ENCODE peak calls at places on chromosomes 1 and 21, in six cellular contexts. One of them, this sample, is unnamed.

GRCh38 chr1:201570886-201571624 is 32.1 kb downstream of the NAV1 start:
- DNase-seq in activated CD8-positive, alpha-beta memory T cell treated with anti-CD3 and anti-CD28 coated beads for 1 hour: no peak
- DNase-seq in thoracic aorta: no peak
- DNase-seq in stromal cell of bone marrow: no peak
- DNase-seq in OCI-LY7: peak; percentile 18
- DNase-seq in GM12864: no peak
- DNase-seq in this sample: no peak

GRCh38 chr21:32237021-32237420 is 41.8 kb downstream of the MIS18A start:
- DNase-seq in stromal cell of bone marrow: no peak
- DNase-seq in OCI-LY7: no peak
- DNase-seq in thoracic aorta: no peak
- DNase-seq in GM12864: no peak
- DNase-seq in activated CD8-positive, alpha-beta memory T cell treated with anti-CD3 and anti-CD28 coated beads for 1 hour: no peak
- DNase-seq in this sample: no peak

GRCh38 chr1:69120828-69121227 is 446.9 kb upstream of the LRRC7 start:
- DNase-seq in activated CD8-positive, alpha-beta memory T cell treated with anti-CD3 and anti-CD28 coated beads for 1 hour: no peak
- DNase-seq in GM12864: no peak
- DNase-seq in stromal cell of bone marrow: no peak
- DNase-seq in OCI-LY7: no peak
- DNase-seq in thoracic aorta: no peak
- DNase-seq in this sample: no peak

GRCh38 chr1:56877973-56878372 is 23.4 kb downstream of the C8A start:
- DNase-seq in activated CD8-positive, alpha-beta memory T cell treated with anti-CD3 and anti-CD28 coated beads for 1 hour: no peak
- DNase-seq in GM12864: no peak
- DNase-seq in OCI-LY7: no peak
- DNase-seq in thoracic aorta: no peak
- DNase-seq in stromal cell of bone marrow: no peak
- DNase-seq in this sample: no peak

GRCh38 chr1:215603319-215603718 is 36.2 kb downstream of the KCTD3 start:
- DNase-seq in stromal cell of bone marrow: no peak
- DNase-seq in GM12864: no peak
- DNase-seq in OCI-LY7: no peak
- DNase-seq in thoracic aorta: no peak
- DNase-seq in activated CD8-positive, alpha-beta memory T cell treated with anti-CD3 and anti-CD28 coated beads for 1 hour: no peak
- DNase-seq in this sample: no peak

GRCh38 chr1:37482796-37483744 is 8.7 kb downstream of the ZC3H12A start:
- DNase-seq in thoracic aorta: no peak
- DNase-seq in GM12864: no peak
- DNase-seq in OCI-LY7: no peak
- DNase-seq in activated CD8-positive, alpha-beta memory T cell treated with anti-CD3 and anti-CD28 coated beads for 1 hour: no peak
- DNase-seq in stromal cell of bone marrow: no peak
- DNase-seq in this sample: no peak

GRCh38 chr1:154501423-154502065 is 475 bp upstream of the TDRD10 start:
- DNase-seq in stromal cell of bone marrow: no peak
- DNase-seq in OCI-LY7: no peak
- DNase-seq in activated CD8-positive, alpha-beta memory T cell treated with anti-CD3 and anti-CD28 coated beads for 1 hour: no peak
- DNase-seq in thoracic aorta: no peak
- DNase-seq in GM12864: no peak
- DNase-seq in this sample: no peak

GRCh38 chr1:94799201-94799600 is 21.0 kb upstream of the SLC44A3 start:
- DNase-seq in OCI-LY7: no peak
- DNase-seq in thoracic aorta: no peak
- DNase-seq in stromal cell of bone marrow: no peak
- DNase-seq in activated CD8-positive, alpha-beta memory T cell treated with anti-CD3 and anti-CD28 coated beads for 1 hour: no peak
- DNase-seq in GM12864: no peak
- DNase-seq in this sample: no peak

GRCh38 chr1:60589916-60590315 is 492.4 kb upstream of the NFIA start:
- DNase-seq in activated CD8-positive, alpha-beta memory T cell treated with anti-CD3 and anti-CD28 coated beads for 1 hour: no peak
- DNase-seq in thoracic aorta: no peak
- DNase-seq in OCI-LY7: no peak
- DNase-seq in stromal cell of bone marrow: no peak
- DNase-seq in GM12864: no peak
- DNase-seq in this sample: no peak

GRCh38 chr1:165898837-165899236 is 71.4 kb downstream of the UCK2 start:
- DNase-seq in stromal cell of bone marrow: peak; percentile 92
- DNase-seq in OCI-LY7: no peak
- DNase-seq in GM12864: no peak
- DNase-seq in activated CD8-positive, alpha-beta memory T cell treated with anti-CD3 and anti-CD28 coated beads for 1 hour: no peak
- DNase-seq in thoracic aorta: peak; percentile 71
- DNase-seq in this sample: no peak

GRCh38 chr1:172875892-172876291 is 174.8 kb downstream of the TNFSF18 start:
- DNase-seq in GM12864: no peak
- DNase-seq in OCI-LY7: no peak
- DNase-seq in stromal cell of bone marrow: no peak
- DNase-seq in thoracic aorta: no peak
- DNase-seq in activated CD8-positive, alpha-beta memory T cell treated with anti-CD3 and anti-CD28 coated beads for 1 hour: no peak
- DNase-seq in this sample: no peak

GRCh38 chr1:162412002-162412401 is at the start of gene SH2D1B:
- DNase-seq in GM12864: no peak
- DNase-seq in thoracic aorta: no peak
- DNase-seq in stromal cell of bone marrow: no peak
- DNase-seq in OCI-LY7: no peak
- DNase-seq in activated CD8-positive, alpha-beta memory T cell treated with anti-CD3 and anti-CD28 coated beads for 1 hour: no peak
- DNase-seq in this sample: no peak

GRCh38 chr21:37072988-37073416 is at the start of the genes PIGP and TTC3:
- DNase-seq in thoracic aorta: peak; percentile 75
- DNase-seq in GM12864: peak; percentile 75
- DNase-seq in stromal cell of bone marrow: peak; percentile 86
- DNase-seq in activated CD8-positive, alpha-beta memory T cell treated with anti-CD3 and anti-CD28 coated beads for 1 hour: peak; percentile 87
- DNase-seq in OCI-LY7: peak; percentile 93
- DNase-seq in this sample: peak; percentile 37

This sample was measured in SIG-M5.